ENCODE peak calls at places on chromosomes 11 and 22, in five cellular contexts. O, Q, S, U and C are unnamed samples.

GRCh38 chr11:19281041-19281440 is 40.3 kb upstream of the E2F8 start:
- DNase-seq in O (no peak), Q (peak; percentile 20), S (no peak), U (no peak), C (no peak)

GRCh38 chr22:48592931-48593330 is 1234.7 kb downstream of the BRD1 start:
- DNase-seq in O (no peak), Q (no peak), S (no peak), U (no peak), C (no peak)

GRCh38 chr22:37571258-37571991 is 8.5 kb downstream of the LGALS2 start:
- DNase-seq in O (no peak), Q (no peak), S (no peak), U (no peak), C (no peak)

GRCh38 chr11:38307455-38307854 is 1709.4 kb upstream of the RAG2 start:
- DNase-seq in O (no peak), Q (no peak), S (no peak), U (no peak), C (no peak)

GRCh38 chr11:72813740-72814138 is 472 bp upstream of the ATG16L2 start:
- DNase-seq in O (no peak), Q (no peak), S (no peak), U (no peak), C (peak; percentile 81)

GRCh38 chr22:40345801-40346177 is 511 bp upstream of the ADSL start:
- DNase-seq in O (peak; percentile 60), Q (peak; percentile 20), S (peak; percentile 20), U (peak; percentile 64), C (no peak)

GRCh38 chr11:76041208-76041607 is 165.1 kb downstream of the WNT11 start:
- DNase-seq in O (no peak), Q (no peak), S (no peak), U (no peak), C (no peak)

GRCh38 chr11:46555269-46556054 is 38.4 kb downstream of the AMBRA1 start:
- DNase-seq in O (no peak), Q (no peak), S (peak; percentile 21), U (peak; percentile 7), C (no peak)

GRCh38 chr11:111990381-111990780 is 34.8 kb upstream of the DLAT start:
- DNase-seq in O (no peak), Q (no peak), S (no peak), U (no peak), C (no peak)

GRCh38 chr11:65700377-65700776 is 11.7 kb upstream of the KAT5 start:
- DNase-seq in O (no peak), Q (no peak), S (no peak), U (no peak), C (no peak)

GRCh38 chr22:39219071-39220050 is 25.4 kb downstream of the PDGFB start:
- DNase-seq in O (peak; percentile 36), Q (no peak), S (no peak), U (no peak), C (no peak)